ENCODE peak calls at places on chromosomes 11 and 22, in five cellular contexts. Z, S, H, Y and L are unnamed samples.

GRCh38 chr11:46381836-46382643 is 571 bp downstream of the MDK start:
- DNase-seq in S (no peak), H (no peak), Y (peak), Z (no peak), L (peak)

GRCh38 chr11:7268727-7269126 is 17.0 kb downstream of the SYT9 start:
- DNase-seq in Z (no peak), S (no peak), Y (no peak), H (no peak), L (no peak)

GRCh38 chr11:110093407-110094297 is 460 bp downstream of the ZC3H12C start:
- DNase-seq in Z (peak), S (peak), H (no peak), Y (peak), L (peak)

GRCh38 chr11:721913-722811 is 16.1 kb downstream of the EPS8L2 start:
- DNase-seq in Y (no peak), H (peak), S (no peak), Z (no peak), L (no peak)

GRCh38 chr11:88089134-88089533 is 86.1 kb downstream of the RAB38 start:
- DNase-seq in Y (no peak), Z (no peak), S (no peak), H (no peak), L (no peak)

GRCh38 chr22:39208013-39208680 is 36.6 kb downstream of the PDGFB start:
- DNase-seq in H (no peak), Z (no peak), S (no peak), Y (no peak), L (no peak)

GRCh38 chr22:37358917-37359316 is 68.4 kb downstream of the ELFN2 start:
- DNase-seq in S (no peak), Y (no peak), H (no peak), Z (no peak), L (no peak)

GRCh38 chr11:112655386-112655785 is 305.8 kb upstream of the NCAM1 start:
- DNase-seq in S (peak), Y (peak), Z (peak), H (no peak), L (peak)

GRCh38 chr11:128720522-128720985 is 26.7 kb downstream of the FLI1 start:
- DNase-seq in Z (no peak), S (no peak), Y (no peak), H (no peak), L (no peak)

GRCh38 chr11:61132646-61133045 is 28.6 kb downstream of the VPS37C start:
- DNase-seq in S (no peak), Z (no peak), H (no peak), Y (no peak), L (no peak)

GRCh38 chr11:46414466-46414796 is 22.9 kb upstream of the CHRM4 start:
- DNase-seq in H (no peak), Y (no peak), Z (no peak), S (no peak), L (no peak)

GRCh38 chr11:20031155-20032001 is 128.9 kb downstream of the DBX1 start:
- DNase-seq in Z (peak), Y (no peak), H (no peak), S (peak), L (no peak)

GRCh38 chr11:113991170-113991569 is 16.3 kb downstream of the HTR3A start:
- DNase-seq in H (no peak), S (peak), Z (peak), Y (no peak), L (peak)

GRCh38 chr22:36522662-36523061 is 6.3 kb downstream of the EIF3D start:
- DNase-seq in S (no peak), Z (no peak), H (no peak), Y (no peak), L (no peak)

GRCh38 chr22:42797021-42797420 is 60.1 kb downstream of the ARFGAP3 start:
- DNase-seq in Y (no peak), S (no peak), Z (no peak), H (no peak), L (no peak)

GRCh38 chr22:22952531-22953295 is 65.1 kb downstream of the IGLL5 start:
- DNase-seq in H (no peak), Y (no peak), S (no peak), Z (no peak), L (no peak)

GRCh38 chr11:68012843-68013610 is 2.9 kb downstream of the ALDH3B1 start:
- DNase-seq in Z (peak), S (peak), H (no peak), Y (no peak), L (no peak)

GRCh38 chr11:116955949-116956348 is 118.5 kb upstream of the APOA1 start:
- DNase-seq in Z (no peak), S (no peak), H (no peak), Y (no peak), L (no peak)

GRCh38 chr11:84800755-84801346 is 826.3 kb downstream of the DLG2 start:
- DNase-seq in S (peak), H (no peak), Z (peak), Y (peak), L (no peak)

GRCh38 chr11:11998091-11998781 is 10.2 kb downstream of the DKK3 start:
- DNase-seq in Z (peak), H (no peak), S (peak), Y (no peak), L (no peak)

GRCh38 chr22:37196539-37197450 is 8.7 kb upstream of the C1QTNF6 start:
- DNase-seq in H (no peak), Y (no peak), Z (peak), S (peak), L (peak)

GRCh38 chr22:19987394-19988306 is 29.0 kb downstream of the ARVCF start:
- DNase-seq in S (no peak), Z (no peak), Y (no peak), H (no peak), L (no peak)

GRCh38 chr11:17008099-17008498 is 6.1 kb downstream of the PLEKHA7 start:
- DNase-seq in H (no peak), Y (no peak), S (no peak), Z (no peak), L (no peak)

GRCh38 chr11:130478204-130478701 is 29.8 kb downstream of the ADAMTS15 start:
- DNase-seq in Z (peak), H (no peak), S (peak), Y (no peak), L (peak)

GRCh38 chr22:24492391-24492790 is 2.7 kb upstream of the UPB1 start:
- DNase-seq in S (no peak), H (no peak), Z (no peak), Y (no peak), L (peak)

GRCh38 chr11:95058622-95059021 is 8.1 kb upstream of the SRSF8 start:
- DNase-seq in S (no peak), H (no peak), Z (no peak), Y (no peak), L (no peak)

GRCh38 chr11:128800871-128801417 is 66.2 kb downstream of the KCNJ1 start:
- DNase-seq in Z (no peak), S (no peak), H (no peak), Y (no peak), L (no peak)

GRCh38 chr11:27626938-27627586 is 73.2 kb downstream of the BDNF start:
- DNase-seq in Z (no peak), S (no peak), Y (no peak), H (no peak), L (no peak)

GRCh38 chr11:126434950-126435335 is 79.5 kb downstream of the ST3GAL4 start:
- DNase-seq in Y (no peak), S (no peak), H (no peak), Z (no peak), L (no peak)

GRCh38 chr11:70491696-70492472 is 93.6 kb downstream of the CTTN start:
- DNase-seq in H (no peak), S (no peak), Z (no peak), Y (no peak), L (no peak)

GRCh38 chr22:27966168-27967064 is 47.4 kb upstream of the PITPNB start:
- DNase-seq in Y (no peak), Z (no peak), S (no peak), H (no peak), L (no peak)